ENCODE peak calls at places on chromosomes 12 and 14, in four cellular contexts. A is GM23248, N is endodermal cell, C is pancreas. B is an unnamed sample.

GRCh38 chr14:68652433-68652690 is 140.5 kb downstream of the ZFP36L1 start:
- DNase-seq in A (no peak), N (no peak), C (no peak), B (no peak)

GRCh38 chr12:2547273-2548044 is 247.3 kb upstream of the FKBP4 start:
- DNase-seq in A (no peak), N (no peak), C (no peak), B (no peak)

GRCh38 chr12:93667672-93668071 is 9.5 kb upstream of the CRADD start:
- DNase-seq in A (peak; percentile 66), N (no peak), C (no peak), B (no peak)

GRCh38 chr14:45287609-45288008 is 34.6 kb upstream of the MIS18BP1 start:
- DNase-seq in A (peak; percentile 14), N (no peak), C (no peak), B (no peak)

GRCh38 chr12:63795032-63795687 is 15.5 kb downstream of the RXYLT1 start:
- DNase-seq in A (no peak), N (peak; percentile 70), C (no peak), B (no peak)

GRCh38 chr14:105864651-105865265 is 338.4 kb downstream of the TMEM121 start:
- DNase-seq in A (no peak), N (peak; percentile 17), C (no peak), B (peak; percentile 43)

GRCh38 chr14:56172571-56172971 is 54.4 kb downstream of the PELI2 start:
- DNase-seq in A (peak; percentile 80), N (no peak), C (no peak), B (no peak)

GRCh38 chr12:101823891-101824290 is 6.9 kb downstream of the GNPTAB start:
- DNase-seq in A (peak; percentile 22), N (peak; percentile 88), C (peak; percentile 11), B (peak; percentile 34)

GRCh38 chr12:2844786-2845185 is 10.0 kb upstream of the NRIP2 start:
- DNase-seq in A (no peak), N (no peak), C (no peak), B (no peak)

GRCh38 chr12:108816652-108817335 is 40.6 kb downstream of the SSH1 start:
- DNase-seq in A (peak; percentile 47), N (no peak), C (no peak), B (no peak)

GRCh38 chr14:77014004-77014604 is 14.4 kb downstream of the IRF2BPL start:
- DNase-seq in A (no peak), N (peak; percentile 76), C (peak; percentile 83), B (peak; percentile 87)

GRCh38 chr12:79008591-79008990 is 144.0 kb downstream of the SYT1 start:
- DNase-seq in A (no peak), N (no peak), C (no peak), B (no peak)

GRCh38 chr14:89419973-89420482 is 3.0 kb upstream of the FOXN3 start:
- DNase-seq in A (no peak), N (no peak), C (no peak), B (no peak)
- H3K27ac ChIP-seq in A (no peak overlapping the region), N (no peak overlapping the region), C (no peak overlapping the region), B (no peak overlapping the region)

GRCh38 chr12:9363145-9363544 is 154.9 kb upstream of the PZP start:
- DNase-seq in A (no peak), N (peak; percentile 57), C (no peak), B (no peak)

GRCh38 chr12:9367828-9368227 is 159.6 kb upstream of the PZP start:
- DNase-seq in A (no peak), N (peak; percentile 35), C (no peak), B (no peak)

GRCh38 chr12:9364224-9365176 is 156.3 kb upstream of the PZP start:
- DNase-seq in A (peak; percentile 84), N (peak; percentile 93), C (no peak), B (no peak)

GRCh38 chr12:9365296-9365695 is 157.1 kb upstream of the PZP start:
- DNase-seq in A (peak; percentile 51), N (no peak), C (no peak), B (no peak)

DNA sequence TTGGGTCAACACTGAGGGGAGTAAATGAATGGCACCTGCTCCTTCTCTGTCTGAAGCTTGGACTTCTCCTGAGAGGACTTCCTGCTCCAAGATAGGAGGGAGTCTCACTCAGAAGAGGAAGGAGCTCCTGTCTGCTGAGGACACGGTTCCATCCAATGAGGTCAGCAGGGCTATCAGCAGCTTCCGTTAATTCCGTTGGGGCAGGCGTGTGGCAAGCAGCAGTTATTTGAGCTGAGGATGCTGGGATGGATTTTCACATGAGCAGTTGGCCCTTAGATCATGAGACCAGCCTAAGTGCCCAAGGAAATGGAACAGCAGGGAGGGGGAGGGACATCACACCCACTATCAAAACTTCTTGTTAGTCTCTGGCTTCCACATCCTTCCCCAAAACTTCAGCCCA is 159.0 kb upstream of the PZP start:
- DNase-seq in A (no peak), N (peak; percentile 43), C (no peak), B (no peak)
- H3K27ac ChIP-seq in A (no peak overlapping the region), N (no peak overlapping the region), C (no peak overlapping the region), B (no peak overlapping the region)

GRCh38 chr14:103216399-103216798 is 93.1 kb downstream of the TNFAIP2 start:
- DNase-seq in A (no peak), N (no peak), C (no peak), B (no peak)

GRCh38 chr14:103217538-103217937 is 94.3 kb downstream of the TNFAIP2 start:
- DNase-seq in A (no peak), N (no peak), C (no peak), B (no peak)

GRCh38 chr14:103214461-103214958 is 91.2 kb downstream of the TNFAIP2 start:
- DNase-seq in A (no peak), N (no peak), C (no peak), B (no peak)

GRCh38 chr14:103216857-103217256 is 93.6 kb downstream of the TNFAIP2 start:
- DNase-seq in A (no peak), N (no peak), C (no peak), B (no peak)

GRCh38 chr14:103213331-103213730 is 90.1 kb downstream of the TNFAIP2 start:
- DNase-seq in A (no peak), N (no peak), C (no peak), B (no peak)
- H3K27ac ChIP-seq in A (no peak overlapping the region), N (no peak overlapping the region), C (peak overlapping the region; percentile 15), B (no peak overlapping the region)

GRCh38 chr12:96237465-96238077 is 43.4 kb downstream of the ELK3 start:
- DNase-seq in A (peak; percentile 97), N (peak; percentile 46), C (no peak), B (no peak)

GRCh38 chr12:96234591-96235496 is 40.7 kb downstream of the ELK3 start:
- DNase-seq in A (no peak), N (no peak), C (no peak), B (no peak)

GRCh38 chr12:96235497-96235826 is 41.3 kb downstream of the ELK3 start:
- DNase-seq in A (no peak), N (peak; percentile 55), C (no peak), B (no peak)

GRCh38 chr12:96237035-96237434 is 42.9 kb downstream of the ELK3 start:
- DNase-seq in A (peak; percentile 63), N (no peak), C (no peak), B (no peak)

GRCh38 chr12:96236221-96236822 is 42.1 kb downstream of the ELK3 start:
- DNase-seq in A (peak; percentile 84), N (no peak), C (no peak), B (peak; percentile 85)
- H3K27ac ChIP-seq in A (peak overlapping the region; percentile 99), N (no peak overlapping the region), C (no peak overlapping the region), B (peak overlapping the region; percentile 92)

DNA sequence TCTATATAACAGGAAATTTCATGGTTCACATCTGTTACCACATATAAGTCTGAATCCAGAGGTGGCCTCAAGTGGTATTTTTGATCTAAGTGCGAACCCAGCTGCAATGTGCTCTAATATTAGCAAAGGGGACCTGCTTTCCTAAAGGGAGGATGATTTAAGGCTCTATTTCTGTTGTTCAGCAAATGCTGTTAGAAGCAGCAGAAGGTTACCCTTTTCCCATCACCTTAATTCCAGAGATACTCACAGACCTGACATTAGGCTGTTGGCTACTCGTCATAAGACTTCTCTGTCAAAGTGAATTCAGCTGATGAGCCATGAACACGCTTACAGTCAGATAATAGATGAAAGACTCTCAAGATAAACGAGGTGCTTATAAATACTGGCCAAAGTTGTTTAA is 308.7 kb upstream of the DDHD1 start:
- DNase-seq in A (no peak), N (no peak), C (no peak), B (no peak)
- H3K27ac ChIP-seq in A (no peak overlapping the region), N (no peak overlapping the region), C (no peak overlapping the region), B (no peak overlapping the region)